ENCODE peak calls at places on chromosomes 16 and 17, in ten cellular contexts. One of them, this sample, is unnamed.
A peak's percentile ranks its signal among the peaks of the same experiment; 100 is the strongest.

GRCh38 chr16:1194665-1195392 is 30.2 kb downstream of the TPSG1 start:
- DNase-seq in midbrain: no peak
- DNase-seq in NCI-H1694: no peak
- DNase-seq in sciatic nerve: no peak
- DNase-seq in A549: no peak
- DNase-seq in mesothelial cell of epicardium: no peak
- DNase-seq in effector CD4-positive, alpha-beta T cell: no peak
- DNase-seq in right lobe of liver: no peak
- DNase-seq in Caco-2: peak; percentile 30
- DNase-seq in stimulated activated naive CD4-positive, alpha-beta T cell: no peak
- DNase-seq in this sample: no peak

GRCh38 chr17:72097144-72097543 is 23.7 kb upstream of the SOX9 start:
- DNase-seq in effector CD4-positive, alpha-beta T cell: no peak
- DNase-seq in Caco-2: no peak
- DNase-seq in stimulated activated naive CD4-positive, alpha-beta T cell: no peak
- DNase-seq in A549: no peak
- DNase-seq in midbrain: no peak
- DNase-seq in sciatic nerve: no peak
- DNase-seq in right lobe of liver: no peak
- DNase-seq in NCI-H1694: no peak
- DNase-seq in mesothelial cell of epicardium: no peak
- DNase-seq in this sample: no peak

GRCh38 chr17:78805301-78805700 is 23.2 kb upstream of the CYTH1 start:
- DNase-seq in sciatic nerve: no peak
- DNase-seq in mesothelial cell of epicardium: no peak
- DNase-seq in A549: no peak
- DNase-seq in effector CD4-positive, alpha-beta T cell: peak; percentile 72
- DNase-seq in NCI-H1694: no peak
- DNase-seq in stimulated activated naive CD4-positive, alpha-beta T cell: peak; percentile 31
- DNase-seq in midbrain: no peak
- DNase-seq in right lobe of liver: no peak
- DNase-seq in Caco-2: no peak
- DNase-seq in this sample: peak; percentile 47

GRCh38 chr17:77914440-77915254 is 43.9 kb upstream of the TNRC6C start:
- DNase-seq in right lobe of liver: no peak
- DNase-seq in NCI-H1694: no peak
- DNase-seq in A549: no peak
- DNase-seq in Caco-2: no peak
- DNase-seq in mesothelial cell of epicardium: no peak
- DNase-seq in effector CD4-positive, alpha-beta T cell: no peak
- DNase-seq in midbrain: no peak
- DNase-seq in sciatic nerve: peak; percentile 52
- DNase-seq in stimulated activated naive CD4-positive, alpha-beta T cell: no peak
- DNase-seq in this sample: no peak

GRCh38 chr16:71929048-71929447 is 33.7 kb downstream of the IST1 start:
- DNase-seq in NCI-H1694: no peak
- DNase-seq in sciatic nerve: no peak
- DNase-seq in A549: no peak
- DNase-seq in midbrain: no peak
- DNase-seq in Caco-2: no peak
- DNase-seq in mesothelial cell of epicardium: no peak
- DNase-seq in effector CD4-positive, alpha-beta T cell: no peak
- DNase-seq in stimulated activated naive CD4-positive, alpha-beta T cell: no peak
- DNase-seq in right lobe of liver: no peak
- DNase-seq in this sample: no peak

GRCh38 chr16:67845291-67846062 is 1.3 kb upstream of the NUTF2 start:
- DNase-seq in stimulated activated naive CD4-positive, alpha-beta T cell: no peak
- DNase-seq in right lobe of liver: no peak
- DNase-seq in effector CD4-positive, alpha-beta T cell: no peak
- DNase-seq in NCI-H1694: no peak
- DNase-seq in sciatic nerve: no peak
- DNase-seq in Caco-2: no peak
- DNase-seq in mesothelial cell of epicardium: no peak
- DNase-seq in midbrain: no peak
- DNase-seq in A549: no peak
- DNase-seq in this sample: peak; percentile 31

GRCh38 chr16:58503863-58504688 is 4.1 kb downstream of the NDRG4 start:
- DNase-seq in right lobe of liver: peak; percentile 28
- DNase-seq in sciatic nerve: no peak
- DNase-seq in effector CD4-positive, alpha-beta T cell: no peak
- DNase-seq in mesothelial cell of epicardium: no peak
- DNase-seq in stimulated activated naive CD4-positive, alpha-beta T cell: no peak
- DNase-seq in NCI-H1694: no peak
- DNase-seq in midbrain: no peak
- DNase-seq in Caco-2: no peak
- DNase-seq in A549: no peak
- DNase-seq in this sample: no peak

GRCh38 chr16:56558024-56558747 is 6.7 kb upstream of the MT4 start:
- DNase-seq in mesothelial cell of epicardium: no peak
- DNase-seq in NCI-H1694: peak; percentile 90
- DNase-seq in sciatic nerve: no peak
- DNase-seq in Caco-2: no peak
- DNase-seq in stimulated activated naive CD4-positive, alpha-beta T cell: no peak
- DNase-seq in midbrain: peak; percentile 72
- DNase-seq in effector CD4-positive, alpha-beta T cell: no peak
- DNase-seq in A549: peak; percentile 26
- DNase-seq in right lobe of liver: no peak
- DNase-seq in this sample: no peak

GRCh38 chr17:21293846-21294240 is 9.3 kb downstream of the MAP2K3 start:
- DNase-seq in midbrain: no peak
- DNase-seq in Caco-2: no peak
- DNase-seq in right lobe of liver: no peak
- DNase-seq in effector CD4-positive, alpha-beta T cell: no peak
- DNase-seq in A549: no peak
- DNase-seq in stimulated activated naive CD4-positive, alpha-beta T cell: no peak
- DNase-seq in sciatic nerve: no peak
- DNase-seq in mesothelial cell of epicardium: no peak
- DNase-seq in NCI-H1694: no peak
- DNase-seq in this sample: no peak

GRCh38 chr17:75707096-75707720 is 14.1 kb upstream of the ITGB4 start:
- DNase-seq in effector CD4-positive, alpha-beta T cell: no peak
- DNase-seq in mesothelial cell of epicardium: no peak
- DNase-seq in A549: peak; percentile 86
- DNase-seq in stimulated activated naive CD4-positive, alpha-beta T cell: no peak
- DNase-seq in sciatic nerve: no peak
- DNase-seq in NCI-H1694: no peak
- DNase-seq in Caco-2: no peak
- DNase-seq in right lobe of liver: no peak
- DNase-seq in midbrain: no peak
- DNase-seq in this sample: no peak

This sample was measured in T-helper 2 cell.